ENCODE peak calls at places on chromosomes 3 and 15, in four cellular contexts. J is upper lobe of right lung, T is MCF 10A, Z is left ventricle myocardium inferior. U is an unnamed sample.

GRCh38 chr3:112672716-112673506 is 32.0 kb upstream of the CCDC80 start:
- DNase-seq in J (no peak), Z (no peak), T (no peak), U (no peak)

GRCh38 chr3:167716920-167717319 is 17.8 kb downstream of the PDCD10 start:
- DNase-seq in T (no peak), Z (no peak), J (no peak), U (no peak)

GRCh38 chr15:62739507-62739906 is 303.0 kb upstream of the TPM1 start:
- DNase-seq in T (no peak), Z (no peak), J (no peak), U (peak; percentile 83)

GRCh38 chr3:114389156-114389555 is 95.3 kb downstream of the TIGIT start:
- DNase-seq in J (no peak), T (no peak), Z (no peak), U (no peak)

GRCh38 chr15:76674883-76675282 is 230.3 kb downstream of the SCAPER start:
- DNase-seq in Z (no peak), T (no peak), J (no peak), U (peak; percentile 50)

GRCh38 chr3:116691041-116691440 is 18.5 kb upstream of the TUSC7 start:
- DNase-seq in Z (no peak), T (no peak), J (no peak), U (no peak)

GRCh38 chr3:123842711-123843110 is 41.4 kb downstream of the MYLK start:
- DNase-seq in T (no peak), J (no peak), Z (no peak), U (no peak)

GRCh38 chr15:95286911-95287769 is 1043.4 kb upstream of the NR2F2 start:
- DNase-seq in J (no peak), Z (no peak), T (no peak), U (no peak)

GRCh38 chr3:156317457-156317856 is 197.1 kb downstream of the KCNAB1 start:
- DNase-seq in J (no peak), T (peak; percentile 70), Z (no peak), U (peak; percentile 80)

GRCh38 chr3:101824691-101825090 is 24.6 kb upstream of the NFKBIZ start:
- DNase-seq in Z (no peak), T (peak; percentile 73), J (no peak), U (no peak)

GRCh38 chr3:179653777-179654117 is 907 bp downstream of the USP13 start:
- DNase-seq in Z (peak; percentile 20), J (peak; percentile 67), T (no peak), U (no peak)

GRCh38 chr15:64503197-64503596 is 42.8 kb downstream of the ZNF609 start:
- DNase-seq in J (no peak), T (no peak), Z (no peak), U (no peak)

GRCh38 chr3:152298393-152299242 is 29.9 kb downstream of the MBNL1 start:
- DNase-seq in Z (peak; percentile 48), T (peak; percentile 97), J (peak; percentile 65), U (peak; percentile 82)

GRCh38 chr3:99114565-99115291 is 213.2 kb upstream of the DCBLD2 start:
- DNase-seq in T (peak; percentile 76), J (no peak), Z (no peak), U (peak; percentile 22)

GRCh38 chr15:51108933-51109550 is 14.3 kb upstream of the TNFAIP8L3 start:
- DNase-seq in T (no peak), Z (no peak), J (no peak), U (peak; percentile 59)

GRCh38 chr3:148881286-148881685 is 16.2 kb downstream of the CPA3 start:
- DNase-seq in Z (no peak), J (no peak), T (no peak), U (no peak)

GRCh38 chr3:107542665-107543064 is 19.9 kb downstream of the BBX start:
- DNase-seq in J (no peak), T (no peak), Z (no peak), U (no peak)

GRCh38 chr3:107545680-107546120 is 22.9 kb downstream of the BBX start:
- DNase-seq in T (no peak), J (no peak), Z (no peak), U (no peak)

GRCh38 chr3:107548601-107549000 is 25.8 kb downstream of the BBX start:
- DNase-seq in T (no peak), Z (no peak), J (no peak), U (no peak)

GRCh38 chr3:107540857-107541256 is 18.1 kb downstream of the BBX start:
- DNase-seq in Z (no peak), T (no peak), J (no peak), U (no peak)

GRCh38 chr3:107543666-107544065 is 20.9 kb downstream of the BBX start:
- DNase-seq in Z (no peak), T (peak; percentile 30), J (no peak), U (no peak)
- TF ChIP-seq CTCF in Z (peak; percentile 49), T (peak; percentile 29), J (peak; percentile 20), U (peak; percentile 45)

GRCh38 chr3:129010316-129010956 is 9.3 kb downstream of the EFCC1 start:
- DNase-seq in T (no peak), Z (no peak), J (no peak), U (no peak)
- TF ChIP-seq CTCF in T (no peak), Z (no peak), J (no peak), U (no peak)

DNA sequence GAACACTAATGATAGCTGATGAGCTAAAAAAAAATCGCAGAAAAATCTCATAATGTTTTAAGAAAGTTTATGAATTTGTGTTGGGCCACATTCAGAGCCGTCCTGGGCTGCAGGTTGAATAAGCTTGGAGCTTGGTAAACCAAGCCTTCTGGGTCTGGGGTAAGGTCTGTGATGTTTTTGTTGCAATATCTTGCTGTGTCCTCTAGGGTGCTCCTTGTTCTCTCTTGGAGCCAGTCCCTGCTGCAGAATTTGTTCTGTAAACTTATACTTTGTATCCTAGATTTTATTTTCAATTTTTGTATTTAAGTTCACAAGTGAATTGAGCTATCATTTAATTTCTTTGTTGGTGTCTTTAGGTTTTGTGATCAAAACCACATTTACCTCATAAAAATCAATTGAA is 143.7 kb downstream of the NR1D2 start:
- DNase-seq in T (peak; percentile 53), Z (no peak), J (no peak), U (no peak)
- TF ChIP-seq CTCF in T (peak; percentile 53), Z (peak; percentile 32), J (peak; percentile 37), U (peak; percentile 69)

GRCh38 chr3:186930639-186931486 is 537 bp downstream of the ST6GAL1 start:
- DNase-seq in J (peak; percentile 88), Z (peak; percentile 75), T (peak; percentile 60), U (peak; percentile 23)
- TF ChIP-seq CTCF in J (peak; percentile 31), Z (peak; percentile 38), T (no peak), U (peak; percentile 27)

DNA sequence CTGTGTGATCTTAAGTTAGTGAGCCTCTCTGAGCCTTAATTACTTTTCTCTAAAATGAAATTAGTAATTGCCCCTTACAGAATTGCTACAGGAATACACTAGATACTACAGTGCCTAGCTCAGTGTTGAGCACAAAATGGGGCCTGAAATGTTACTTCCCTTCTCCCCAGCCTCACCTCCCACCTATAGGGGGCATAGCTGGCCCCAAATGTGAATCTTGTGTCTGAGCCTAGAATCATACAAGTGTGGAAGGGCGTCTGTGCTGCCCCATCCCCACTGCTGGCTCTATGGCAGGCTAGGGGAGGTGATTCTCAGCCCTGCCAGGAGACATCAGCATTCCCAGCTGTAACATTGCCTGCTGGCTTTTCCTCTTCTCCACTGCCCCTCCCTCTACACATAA is 42.7 kb downstream of the IFT122 start:
- DNase-seq in J (no peak), T (no peak), Z (no peak), U (no peak)
- TF ChIP-seq CTCF in J (peak; percentile 6), T (no peak), Z (peak; percentile 20), U (peak; percentile 27)

GRCh38 chr3:153903430-153903829 is 217.8 kb upstream of the ARHGEF26 start:
- DNase-seq in J (no peak), Z (no peak), T (no peak), U (no peak)
- TF ChIP-seq CTCF in J (no peak), Z (no peak), T (no peak), U (no peak)